ENCODE peak calls at places on chromosomes 5 and 9, in seven cellular contexts. F is NCI-H1092 treated with DMSO at 0.1 percent for 48 hours; S is Calu3; X is progenitor cell of endocrine pancreas; K is activated T-helper 2 cell treated with anti-CD3 and anti-CD28 coated beads, Interferon-gamma antibody, Interleukin-2, Interleukin-4, amounts not matched to agents 10 μg/mL and 5 μg/mL and 100 μg/mL, durations not matched to agents 14 hours and 24 hours and 36 hours; T is stimulated activated CD8-positive, alpha-beta memory T cell treated with anti-CD3 and anti-CD28 coated beads, Interleukin-4, amount 100 ng/mL, for 1 hour; W is choroid plexus epithelial cell. J is an unnamed sample.

GRCh38 chr9:3447143-3447542 is 78.7 kb downstream of the RFX3 start:
- DNase-seq in F (no peak), S (no peak), X (no peak), K (no peak), T (no peak), W (peak; percentile 22), J (no peak)

GRCh38 chr5:141902416-141902815 is 21.3 kb upstream of the DELE1 start:
- DNase-seq in F (no peak), S (no peak), X (no peak), K (no peak), T (no peak), W (no peak), J (no peak)

GRCh38 chr9:109641079-109641659 is 138.8 kb upstream of the PALM2AKAP2 start:
- DNase-seq in F (no peak), S (no peak), X (no peak), K (no peak), T (no peak), W (no peak), J (no peak)

GRCh38 chr9:76215066-76215465 is 179.2 kb downstream of the RFK start:
- DNase-seq in F (no peak), S (no peak), X (no peak), K (no peak), T (no peak), W (peak; percentile 66), J (no peak)

GRCh38 chr9:69470186-69470977 is 145.4 kb downstream of the ENTREP1 start:
- DNase-seq in F (no peak), S (peak; percentile 19), X (no peak), K (no peak), T (no peak), W (no peak), J (no peak)

GRCh38 chr9:123514766-123515165 is 158.8 kb downstream of the CRB2 start:
- DNase-seq in F (no peak), S (no peak), X (no peak), K (no peak), T (no peak), W (peak; percentile 10), J (no peak)

GRCh38 chr5:43634621-43635020 is 31.6 kb downstream of the NNT start:
- DNase-seq in F (no peak), S (no peak), X (no peak), K (no peak), T (no peak), W (no peak), J (no peak)

GRCh38 chr5:134851307-134851923 is 5.6 kb downstream of the C5orf24 start:
- DNase-seq in F (no peak), S (peak; percentile 33), X (no peak), K (no peak), T (no peak), W (peak; percentile 75), J (no peak)

GRCh38 chr5:107672212-107673105 is 1.7 kb upstream of the EFNA5 start:
- DNase-seq in F (peak; percentile 86), S (peak; percentile 94), X (peak; percentile 63), K (no peak), T (no peak), W (peak; percentile 99), J (peak; percentile 66)

GRCh38 chr9:116944714-116945534 is 257.8 kb downstream of the TRIM32 start:
- DNase-seq in F (no peak), S (no peak), X (no peak), K (no peak), T (no peak), W (no peak), J (no peak)

GRCh38 chr5:143244000-143244736 is 159.3 kb downstream of the NR3C1 start:
- DNase-seq in F (no peak), S (peak; percentile 72), X (no peak), K (no peak), T (no peak), W (peak; percentile 95), J (peak; percentile 55)

GRCh38 chr5:147398860-147399259 is 111.0 kb downstream of the DPYSL3 start:
- DNase-seq in F (no peak), S (no peak), X (no peak), K (no peak), T (no peak), W (no peak), J (no peak)

J was measured in heart right ventricle.